ENCODE peak calls at places on chromosomes 3 and 15, in four cellular contexts. K is fibroblast of mammary gland, I is DND-41, U is astrocyte of the spinal cord. M is an unnamed sample.
A peak's percentile ranks its signal among the peaks of the same experiment; 100 is the strongest.

GRCh38 chr15:56411122-56411749 is 46.0 kb downstream of the TEX9 start:
- DNase-seq in K (peak; percentile 32), I (no peak), U (no peak), M (peak; percentile 13)

GRCh38 chr3:161028485-161029018 is 76.6 kb downstream of the B3GALNT1 start:
- DNase-seq in K (no peak), I (no peak), U (no peak), M (no peak)

GRCh38 chr15:33126559-33127290 is 67.8 kb downstream of the FMN1 start:
- DNase-seq in K (peak; percentile 95), I (peak; percentile 85), U (peak; percentile 97), M (peak; percentile 94)

GRCh38 chr15:97652700-97653167 is 307.8 kb upstream of the ARRDC4 start:
- DNase-seq in K (no peak), I (no peak), U (no peak), M (peak; percentile 6)

GRCh38 chr3:71185733-71186455 is 397.6 kb downstream of the FOXP1 start:
- DNase-seq in K (peak; percentile 57), I (no peak), U (peak; percentile 73), M (peak; percentile 66)

GRCh38 chr15:85707519-85708338 is 87.0 kb downstream of the KLHL25 start:
- DNase-seq in K (peak; percentile 44), I (peak; percentile 22), U (peak; percentile 58), M (no peak)

GRCh38 chr3:129878355-129878754 is 15.2 kb downstream of the TMCC1 start:
- DNase-seq in K (no peak), I (no peak), U (no peak), M (peak; percentile 53)

GRCh38 chr3:197458179-197458707 is 97.5 kb downstream of the BDH1 start:
- DNase-seq in K (peak; percentile 18), I (peak; percentile 48), U (no peak), M (peak; percentile 51)

GRCh38 chr15:62447742-62448141 is 282.7 kb upstream of the C2CD4B start:
- DNase-seq in K (no peak), I (no peak), U (no peak), M (no peak)

GRCh38 chr3:46338840-46339239 is 15.1 kb upstream of the CCR2 start:
- DNase-seq in K (no peak), I (no peak), U (no peak), M (no peak)

GRCh38 chr3:187041362-187042061 is 97.8 kb downstream of the RPL39L start:
- DNase-seq in K (no peak), I (peak; percentile 6), U (peak; percentile 40), M (no peak)

GRCh38 chr15:91769919-91770318 is 83.6 kb upstream of the SLCO3A1 start:
- DNase-seq in K (no peak), I (no peak), U (no peak), M (no peak)

GRCh38 chr3:183427206-183428139 is 946 bp downstream of the MCF2L2 start:
- DNase-seq in K (no peak), I (no peak), U (no peak), M (no peak)

GRCh38 chr3:186901135-186901734 is 29.1 kb upstream of the ST6GAL1 start:
- DNase-seq in K (peak; percentile 10), I (no peak), U (peak; percentile 46), M (peak; percentile 37)

GRCh38 chr15:38560456-38560926 is 4.1 kb downstream of the RASGRP1 start:
- DNase-seq in K (no peak), I (no peak), U (no peak), M (no peak)

GRCh38 chr3:53346514-53346913 is 829 bp downstream of the DCP1A start:
- DNase-seq in K (peak; percentile 38), I (peak; percentile 11), U (peak; percentile 26), M (no peak)

GRCh38 chr3:155052470-155052869 is 27.6 kb upstream of the MME start:
- DNase-seq in K (no peak), I (no peak), U (no peak), M (no peak)

GRCh38 chr3:12190832-12191231 is 32.1 kb upstream of the TIMP4 start:
- DNase-seq in K (no peak), I (no peak), U (no peak), M (no peak)

GRCh38 chr3:72379500-72380187 is 468.6 kb downstream of the SHQ1 start:
- DNase-seq in K (peak; percentile 29), I (no peak), U (no peak), M (peak; percentile 29)

GRCh38 chr15:29122506-29122905 is 147.1 kb downstream of the NSMCE3 start:
- DNase-seq in K (no peak), I (no peak), U (no peak), M (no peak)

GRCh38 chr3:4350789-4351163 is 47.6 kb downstream of the SETMAR start:
- DNase-seq in K (peak; percentile 78), I (peak; percentile 39), U (peak; percentile 61), M (peak; percentile 67)

GRCh38 chr3:186176382-186176990 is 67.6 kb upstream of the ETV5 start:
- DNase-seq in K (no peak), I (no peak), U (no peak), M (no peak)

GRCh38 chr3:107421170-107421792 is 44.0 kb downstream of the CCDC54 start:
- DNase-seq in K (peak; percentile 79), I (peak; percentile 40), U (peak; percentile 77), M (peak; percentile 75)

GRCh38 chr3:167919590-167919989 is 176.1 kb downstream of the GOLIM4 start:
- DNase-seq in K (no peak), I (no peak), U (no peak), M (no peak)

GRCh38 chr3:171262431-171262830 is 197.8 kb downstream of the TNIK start:
- DNase-seq in K (no peak), I (no peak), U (no peak), M (no peak)

GRCh38 chr3:66276705-66277274 is 56.0 kb downstream of the SLC25A26 start:
- DNase-seq in K (peak; percentile 79), I (peak; percentile 70), U (peak; percentile 87), M (peak; percentile 74)

DNA sequence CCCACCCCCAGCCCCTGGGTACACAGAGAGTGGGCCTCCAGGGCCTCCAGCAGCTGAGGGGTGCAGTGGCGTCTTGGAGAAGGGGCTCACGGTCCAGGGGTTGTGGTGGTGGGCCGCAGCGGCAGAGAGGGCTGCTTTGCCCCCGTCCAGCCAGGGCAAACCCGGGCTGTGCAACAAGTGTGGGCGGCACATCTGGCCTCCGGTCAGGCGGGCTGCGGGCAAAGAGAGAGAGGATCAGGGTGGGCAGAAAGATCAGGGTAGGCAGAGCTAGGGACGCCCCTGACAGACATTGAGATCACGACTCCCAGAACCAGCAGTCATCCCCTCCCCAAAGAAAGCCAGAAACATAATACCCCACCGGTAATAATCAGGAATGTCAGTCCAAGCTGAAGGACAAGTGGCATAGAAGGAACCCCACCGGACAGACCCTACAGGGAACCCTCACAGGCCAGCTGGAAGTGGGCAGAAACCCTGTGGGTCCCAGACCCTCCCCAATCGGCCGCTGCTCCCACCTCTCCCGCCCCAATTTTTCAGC is 6.8 kb downstream of the GATA2 start:
- DNase-seq in K (no peak), I (no peak), U (no peak), M (no peak)
- H3K4me3 ChIP-seq in K (no peak overlapping the region), I (no peak overlapping the region), U (peak overlapping the region; percentile 21), M (no peak overlapping the region)

DNA sequence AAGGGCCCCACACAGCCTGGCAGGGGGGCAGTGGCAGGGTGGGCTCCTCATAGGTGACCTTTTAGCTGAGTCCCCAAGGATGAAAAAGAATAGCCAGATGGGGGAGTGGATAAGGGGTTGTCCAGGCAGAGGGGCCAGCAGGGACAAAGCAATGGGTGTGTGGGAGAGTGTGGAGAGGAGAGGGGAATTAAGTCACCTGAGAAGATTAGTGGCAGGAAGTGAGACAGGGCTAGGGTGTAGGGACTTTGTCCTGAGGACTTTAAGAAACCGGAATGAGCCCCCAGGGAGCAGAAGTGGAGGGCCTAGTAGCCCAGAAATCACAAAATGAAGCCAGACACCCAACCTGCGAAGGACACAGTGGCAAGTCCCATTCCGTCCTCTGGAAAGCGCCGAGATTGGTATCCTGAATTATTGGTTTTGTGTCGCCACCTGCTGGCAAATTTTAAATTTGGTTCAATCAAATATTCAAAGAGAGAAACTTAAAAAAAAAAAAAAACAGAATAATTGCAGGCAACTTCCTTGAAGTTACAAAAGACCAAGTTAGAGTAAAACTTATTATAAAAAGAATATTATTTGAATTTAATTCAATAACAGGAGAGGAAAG is 78.1 kb upstream of the SLC25A36 start:
- DNase-seq in K (peak; percentile 63), I (peak; percentile 53), U (peak; percentile 67), M (peak; percentile 63)
- TF ChIP-seq CTCF in K (peak; percentile 42), I (peak; percentile 57), U (peak; percentile 32), M (peak; percentile 48)

GRCh38 chr3:104521606-104522336 is 844.9 kb upstream of the ALCAM start:
- DNase-seq in K (no peak), I (no peak), U (no peak), M (peak; percentile 34)
- H3K4me3 ChIP-seq in K (no peak overlapping the region), I (no peak overlapping the region), U (no peak overlapping the region), M (no peak overlapping the region)

DNA sequence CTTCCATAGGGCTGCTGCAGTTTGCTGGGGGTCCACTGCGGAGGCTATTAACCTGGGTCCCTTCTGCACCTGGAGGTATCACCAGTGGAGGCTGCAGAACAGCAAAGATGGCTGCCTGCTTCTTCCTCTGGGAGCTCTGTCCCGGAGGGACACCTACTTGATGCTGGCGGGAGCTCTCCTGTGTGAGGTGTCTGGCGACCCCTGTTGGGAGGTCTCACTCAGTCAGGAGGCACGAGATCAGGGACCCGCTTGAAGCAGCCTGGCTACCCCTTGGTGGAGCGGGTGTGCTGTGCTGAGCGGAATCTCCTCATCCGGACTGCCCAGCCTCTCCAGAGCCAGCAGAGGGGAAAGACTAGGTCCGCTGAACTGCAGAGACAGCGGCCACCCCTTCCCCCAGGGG is 56.0 kb upstream of the CTXND1 start:
- DNase-seq in K (no peak), I (no peak), U (no peak), M (no peak)
- TF ChIP-seq CTCF in K (no peak), I (no peak), U (no peak), M (no peak)

GRCh38 chr3:119595639-119596329 is 1.9 kb upstream of the PLA1A start:
- DNase-seq in K (peak; percentile 19), I (no peak), U (peak; percentile 24), M (peak; percentile 10)
- H3K4me3 ChIP-seq in K (no peak overlapping the region), I (no peak overlapping the region), U (peak overlapping the region; percentile 13), M (no peak overlapping the region)

GRCh38 chr3:57009367-57009766 is 51.1 kb upstream of the SPATA12 start:
- DNase-seq in K (peak; percentile 59), I (no peak), U (no peak), M (no peak)

GRCh38 chr3:57006048-57006709 is 54.3 kb upstream of the SPATA12 start:
- DNase-seq in K (peak; percentile 8), I (no peak), U (no peak), M (peak; percentile 15)

GRCh38 chr3:57007513-57008415 is 52.7 kb upstream of the SPATA12 start:
- DNase-seq in K (peak; percentile 94), I (peak; percentile 78), U (peak; percentile 90), M (peak; percentile 83)

GRCh38 chr3:57004154-57004730 is 56.2 kb upstream of the SPATA12 start:
- DNase-seq in K (no peak), I (no peak), U (no peak), M (peak; percentile 84)

GRCh38 chr3:57006949-57007419 is 53.5 kb upstream of the SPATA12 start:
- DNase-seq in K (peak; percentile 71), I (no peak), U (no peak), M (peak; percentile 100)
- TF ChIP-seq CTCF in K (peak; percentile 33), I (peak; percentile 14), U (peak; percentile 43), M (peak; percentile 62)

DNA sequence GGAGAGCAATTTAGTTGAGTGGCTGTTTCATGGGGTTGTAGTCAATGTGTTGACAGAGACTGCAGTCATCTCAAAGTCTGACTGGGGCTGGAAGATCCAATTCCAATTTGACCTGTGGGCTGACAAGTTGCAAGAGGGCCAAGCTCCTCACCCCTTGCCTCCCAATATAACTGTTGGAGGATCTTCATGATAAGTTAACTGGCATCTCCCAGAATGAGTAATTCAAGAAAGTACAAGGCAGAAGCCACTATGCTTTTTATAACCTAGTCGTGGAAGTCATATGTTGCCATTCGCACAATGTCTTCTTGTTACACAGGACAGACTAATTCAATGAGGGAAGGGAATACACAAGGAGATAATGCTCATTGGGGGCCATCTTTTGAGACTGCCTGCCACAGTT is 29.1 kb downstream of the GPR15 start:
- DNase-seq in K (no peak), I (no peak), U (no peak), M (no peak)
- H3K4me3 ChIP-seq in K (no peak overlapping the region), I (no peak overlapping the region), U (no peak overlapping the region), M (no peak overlapping the region)